ENCODE peak calls at places on chromosomes 11 and 22, in five cellular contexts. E, C, B, X and L are unnamed samples.

GRCh38 chr11:61054927-61055562 is 47.2 kb upstream of the CD5 start:
- DNase-seq in E (no peak), C (no peak), B (no peak), X (no peak), L (no peak)

GRCh38 chr11:35173011-35173511 is 34.1 kb downstream of the CD44 start:
- DNase-seq in E (no peak), C (no peak), B (peak; percentile 55), X (no peak), L (no peak)

GRCh38 chr22:37488337-37489135 is 2.4 kb upstream of the MFNG start:
- DNase-seq in E (no peak), C (no peak), B (no peak), X (no peak), L (no peak)

GRCh38 chr11:63939351-63939920 is 634 bp downstream of the NAA40 start:
- DNase-seq in E (no peak), C (no peak), B (peak; percentile 49), X (no peak), L (no peak)

GRCh38 chr11:3104961-3105790 is 48.0 kb upstream of the CARS1 start:
- DNase-seq in E (no peak), C (no peak), B (no peak), X (no peak), L (no peak)

GRCh38 chr11:64959498-64959897 is 12.4 kb downstream of the MAJIN start:
- DNase-seq in E (no peak), C (no peak), B (no peak), X (no peak), L (no peak)

GRCh38 chr22:27842994-27843431 is 41.5 kb upstream of the MN1 start:
- DNase-seq in E (no peak), C (no peak), B (no peak), X (no peak), L (no peak)

GRCh38 chr11:60982184-60982583 is 10.7 kb downstream of the CD6 start:
- DNase-seq in E (no peak), C (no peak), B (no peak), X (no peak), L (no peak)

GRCh38 chr11:80379620-80380278 is 938.9 kb upstream of the TENM4 start:
- DNase-seq in E (no peak), C (no peak), B (no peak), X (no peak), L (no peak)

GRCh38 chr11:122163420-122163819 is 47.4 kb upstream of the BLID start:
- DNase-seq in E (no peak), C (no peak), B (no peak), X (no peak), L (no peak)

GRCh38 chr22:19756288-19757128 is 4.1 kb upstream of the TBX1 start:
- DNase-seq in E (peak; percentile 56), C (peak; percentile 59), B (peak; percentile 73), X (peak; percentile 75), L (peak; percentile 41)

GRCh38 chr11:62108971-62109391 is 14.8 kb upstream of the INCENP start:
- DNase-seq in E (no peak), C (no peak), B (no peak), X (no peak), L (no peak)

GRCh38 chr11:35364101-35364780 is 55.1 kb downstream of the SLC1A2 start:
- DNase-seq in E (no peak), C (peak; percentile 36), B (no peak), X (peak; percentile 41), L (no peak)

GRCh38 chr11:61149624-61150615 is 11.3 kb downstream of the VPS37C start:
- DNase-seq in E (no peak), C (no peak), B (peak; percentile 63), X (no peak), L (no peak)

GRCh38 chr11:33273656-33274055 is 16.5 kb downstream of the HIPK3 start:
- DNase-seq in E (no peak), C (no peak), B (no peak), X (no peak), L (no peak)

GRCh38 chr22:48594016-48594756 is 1233.5 kb downstream of the BRD1 start:
- DNase-seq in E (no peak), C (no peak), B (no peak), X (no peak), L (no peak)

DNA sequence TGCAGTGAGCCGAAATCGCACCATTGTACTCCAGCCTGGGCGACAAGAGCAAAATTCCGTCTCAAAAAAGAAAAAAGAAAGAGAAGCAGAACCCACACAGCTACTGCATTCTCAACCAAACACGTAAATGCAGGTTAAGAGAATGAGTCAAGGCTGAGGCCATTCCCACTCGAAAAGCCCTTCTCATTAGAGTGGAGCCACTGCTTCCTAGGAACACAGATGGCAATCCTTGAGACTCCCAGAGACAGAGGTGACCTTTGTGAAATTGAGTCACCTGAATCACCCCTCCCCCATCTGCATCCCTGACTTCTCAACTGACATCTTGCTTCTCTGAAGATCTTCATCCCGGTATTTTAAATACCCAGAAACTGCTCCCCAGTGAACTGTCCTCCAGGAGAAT is 8.2 kb downstream of the PACSIN2 start:
- DNase-seq in E (no peak), C (no peak), B (peak; percentile 32), X (no peak), L (no peak)
- H3K4me1 ChIP-seq in E (peaks cover 22% of the 10 kb centered on the region), C (peaks cover 33% of the 10 kb centered on the region), B (peaks cover 21% of the 10 kb centered on the region), X (no peaks in the 10 kb centered on the region), L (peaks cover 8% of the 10 kb centered on the region)

GRCh38 chr11:58628446-58628845 is 6.0 kb downstream of the CNTF start:
- DNase-seq in E (no peak), C (peak; percentile 33), B (no peak), X (no peak), L (no peak)

GRCh38 chr11:58622344-58622743 is at the start of gene CNTF:
- DNase-seq in E (no peak), C (no peak), B (no peak), X (no peak), L (no peak)

GRCh38 chr11:58625826-58626460 is 3.5 kb downstream of the CNTF start:
- DNase-seq in E (no peak), C (no peak), B (no peak), X (no peak), L (no peak)

GRCh38 chr11:58626915-58627483 is 4.5 kb downstream of the CNTF start:
- DNase-seq in E (no peak), C (no peak), B (no peak), X (no peak), L (no peak)

DNA sequence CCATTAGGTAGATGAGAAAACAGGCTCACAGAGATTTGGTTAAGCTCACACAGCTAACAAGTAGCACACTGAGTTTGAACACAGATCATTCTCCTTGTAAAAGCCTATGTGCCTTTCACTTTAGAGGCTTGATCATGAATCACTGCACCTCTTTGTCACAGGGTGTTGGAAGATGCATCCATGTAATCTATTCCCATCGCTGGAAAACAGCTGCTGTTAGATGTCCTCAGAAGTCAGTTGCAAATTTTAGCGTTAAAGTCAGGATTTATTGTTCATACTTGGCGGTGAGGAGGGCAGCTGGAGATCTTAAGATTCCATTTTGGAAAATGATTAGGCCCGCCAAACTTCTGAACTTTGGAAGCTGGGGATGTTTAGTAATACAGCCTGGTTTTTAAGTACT is 2.6 kb downstream of the CNTF start:
- DNase-seq in E (no peak), C (no peak), B (no peak), X (no peak), L (no peak)
- H3K4me1 ChIP-seq in E (no peaks in the 10 kb centered on the region), C (peaks cover 6% of the 10 kb centered on the region), B (no peaks in the 10 kb centered on the region), X (peaks cover 2% of the 10 kb centered on the region), L (no peaks in the 10 kb centered on the region)

DNA sequence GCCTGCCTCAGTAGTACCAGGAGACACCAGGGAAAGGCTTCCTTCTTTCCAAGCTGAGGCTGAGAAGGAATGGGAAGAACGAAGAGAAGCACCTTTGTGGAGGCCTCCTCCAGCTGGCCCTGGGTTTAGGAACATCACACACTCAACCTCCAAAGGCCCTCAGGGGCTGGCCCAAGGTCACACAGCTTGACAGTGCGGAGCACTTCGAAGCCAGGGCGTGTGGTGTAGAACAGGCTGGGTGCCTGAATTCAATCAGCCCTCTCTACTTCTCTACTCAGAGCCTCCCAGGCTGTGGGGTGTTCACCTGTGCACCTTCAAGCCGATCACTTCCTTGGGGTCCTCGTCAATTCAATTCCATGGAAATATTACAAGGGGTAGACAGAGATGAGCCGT is 719 bp upstream of the CSDC2 start:
- DNase-seq in E (no peak), C (no peak), B (no peak), X (no peak), L (no peak)
- H3K4me1 ChIP-seq in E (no peaks in the 10 kb centered on the region), C (peaks cover 25% of the 10 kb centered on the region), B (no peaks in the 10 kb centered on the region), X (no peaks in the 10 kb centered on the region), L (no peaks in the 10 kb centered on the region)

GRCh38 chr22:28915969-28916368 is 32.6 kb downstream of the ZNRF3 start:
- DNase-seq in E (no peak), C (no peak), B (no peak), X (no peak), L (no peak)
- H3K4me1 ChIP-seq in E (no peaks in the 10 kb centered on the region), C (peaks cover 22% of the 10 kb centered on the region), B (peaks cover 2% of the 10 kb centered on the region), X (peaks cover 4% of the 10 kb centered on the region), L (no peaks in the 10 kb centered on the region)

DNA sequence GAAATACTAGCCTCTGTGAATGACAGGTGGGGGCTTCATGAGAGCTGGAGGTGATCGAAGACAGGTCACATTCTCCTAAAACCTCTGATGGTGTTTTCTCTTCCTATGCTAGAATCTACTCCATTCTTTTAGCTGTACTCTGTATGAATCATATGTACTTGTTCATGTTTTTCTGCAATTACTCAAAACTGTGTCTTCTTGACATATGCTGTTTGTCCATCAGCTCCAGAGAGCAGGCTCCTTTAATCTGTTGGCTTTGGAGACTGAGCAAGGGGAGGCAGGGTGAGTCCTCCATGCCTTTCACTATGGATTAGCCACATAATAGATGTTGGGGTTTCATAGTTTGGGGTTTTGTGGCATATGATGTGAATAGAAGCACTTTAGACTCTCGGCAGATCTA is 598.8 kb downstream of the NTM start:
- DNase-seq in E (no peak), C (no peak), B (no peak), X (no peak), L (no peak)
- H3K4me1 ChIP-seq in E (no peaks in the 10 kb centered on the region), C (no peaks in the 10 kb centered on the region), B (no peaks in the 10 kb centered on the region), X (no peaks in the 10 kb centered on the region), L (no peaks in the 10 kb centered on the region)

GRCh38 chr11:111730871-111731591 is 35.2 kb downstream of the PPP2R1B start:
- DNase-seq in E (no peak), C (peak; percentile 59), B (peak; percentile 46), X (peak; percentile 76), L (no peak)
- H3K4me1 ChIP-seq in E (no peaks in the 10 kb centered on the region), C (peaks cover 59% of the 10 kb centered on the region), B (no peaks in the 10 kb centered on the region), X (peaks cover 2% of the 10 kb centered on the region), L (no peaks in the 10 kb centered on the region)

GRCh38 chr22:29002603-29003002 is 59.0 kb downstream of the C22orf31 start:
- DNase-seq in E (no peak), C (no peak), B (no peak), X (no peak), L (no peak)

GRCh38 chr22:29003552-29003951 is 58.1 kb downstream of the C22orf31 start:
- DNase-seq in E (no peak), C (no peak), B (no peak), X (no peak), L (no peak)

GRCh38 chr22:29006346-29006745 is 55.3 kb downstream of the C22orf31 start:
- DNase-seq in E (no peak), C (no peak), B (no peak), X (no peak), L (no peak)

GRCh38 chr22:29003975-29004646 is 57.5 kb downstream of the C22orf31 start:
- DNase-seq in E (no peak), C (no peak), B (no peak), X (no peak), L (no peak)

GRCh38 chr22:29004647-29005371 is 56.8 kb downstream of the C22orf31 start:
- DNase-seq in E (no peak), C (peak; percentile 42), B (peak; percentile 59), X (peak; percentile 42), L (no peak)
- H3K4me1 ChIP-seq in E (no peaks in the 10 kb centered on the region), C (peaks cover 14% of the 10 kb centered on the region), B (peaks cover 2% of the 10 kb centered on the region), X (no peaks in the 10 kb centered on the region), L (no peaks in the 10 kb centered on the region)